ENCODE peak calls at places on chromosome 16, in eight cellular contexts. One of them, this sample, is unnamed.

GRCh38 chr16:83100679-83101078 is 473.9 kb downstream of the CDH13 start:
- ATAC-seq in K562: no peak
- ATAC-seq in Panc1: no peak
- ATAC-seq in GM23338: no peak
- ATAC-seq in upper lobe of left lung: no peak
- ATAC-seq in HCT116: no peak
- ATAC-seq in GM12878: no peak
- ATAC-seq in HepG2: no peak
- ATAC-seq in this sample: no peak

GRCh38 chr16:55735120-55735781 is 79.5 kb downstream of the SLC6A2 start:
- ATAC-seq in K562: peak; percentile 58
- ATAC-seq in Panc1: no peak
- ATAC-seq in GM23338: no peak
- ATAC-seq in upper lobe of left lung: no peak
- ATAC-seq in HCT116: no peak
- ATAC-seq in GM12878: no peak
- ATAC-seq in HepG2: no peak
- ATAC-seq in this sample: no peak

GRCh38 chr16:86432048-86432447 is 78.3 kb upstream of the FOXF1 start:
- ATAC-seq in K562: no peak
- ATAC-seq in Panc1: no peak
- ATAC-seq in GM23338: no peak
- ATAC-seq in upper lobe of left lung: no peak
- ATAC-seq in HCT116: no peak
- ATAC-seq in GM12878: no peak
- ATAC-seq in HepG2: no peak
- ATAC-seq in this sample: no peak

GRCh38 chr16:46911038-46911437 is 26.9 kb downstream of the GPT2 start:
- ATAC-seq in K562: no peak
- ATAC-seq in Panc1: no peak
- ATAC-seq in GM23338: no peak
- ATAC-seq in upper lobe of left lung: no peak
- ATAC-seq in HCT116: no peak
- ATAC-seq in GM12878: peak; percentile 76
- ATAC-seq in HepG2: no peak
- ATAC-seq in this sample: no peak

GRCh38 chr16:86492267-86492960 is 17.9 kb upstream of the FOXF1 start:
- ATAC-seq in K562: no peak
- ATAC-seq in Panc1: no peak
- ATAC-seq in GM23338: no peak
- ATAC-seq in upper lobe of left lung: no peak
- ATAC-seq in HCT116: peak; percentile 45
- ATAC-seq in GM12878: no peak
- ATAC-seq in HepG2: no peak
- ATAC-seq in this sample: no peak

GRCh38 chr16:57265850-57266530 is 18.5 kb downstream of the PLLP start:
- ATAC-seq in K562: peak; percentile 73
- ATAC-seq in Panc1: peak; percentile 78
- ATAC-seq in GM23338: no peak
- ATAC-seq in upper lobe of left lung: peak; percentile 83
- ATAC-seq in HCT116: peak; percentile 57
- ATAC-seq in GM12878: no peak
- ATAC-seq in HepG2: no peak
- ATAC-seq in this sample: peak; percentile 85

GRCh38 chr16:79083879-79084278 is 516.7 kb downstream of the MAF start:
- ATAC-seq in K562: no peak
- ATAC-seq in Panc1: no peak
- ATAC-seq in GM23338: no peak
- ATAC-seq in upper lobe of left lung: peak; percentile 43
- ATAC-seq in HCT116: no peak
- ATAC-seq in GM12878: no peak
- ATAC-seq in HepG2: no peak
- ATAC-seq in this sample: no peak

GRCh38 chr16:88969361-88969831 is 7.6 kb downstream of the CBFA2T3 start:
- ATAC-seq in K562: no peak
- ATAC-seq in Panc1: no peak
- ATAC-seq in GM23338: peak; percentile 25
- ATAC-seq in upper lobe of left lung: no peak
- ATAC-seq in HCT116: no peak
- ATAC-seq in GM12878: no peak
- ATAC-seq in HepG2: no peak
- ATAC-seq in this sample: no peak

GRCh38 chr16:26569793-26570192 is 496.9 kb upstream of the C16orf82 start:
- ATAC-seq in K562: peak; percentile 71
- ATAC-seq in Panc1: peak; percentile 82
- ATAC-seq in GM23338: peak; percentile 85
- ATAC-seq in upper lobe of left lung: no peak
- ATAC-seq in HCT116: no peak
- ATAC-seq in GM12878: peak; percentile 40
- ATAC-seq in HepG2: peak; percentile 84
- ATAC-seq in this sample: no peak

GRCh38 chr16:56894331-56894917 is 29.4 kb downstream of the SLC12A3 start:
- ATAC-seq in K562: peak; percentile 18
- ATAC-seq in Panc1: no peak
- ATAC-seq in GM23338: no peak
- ATAC-seq in upper lobe of left lung: no peak
- ATAC-seq in HCT116: peak; percentile 36
- ATAC-seq in GM12878: no peak
- ATAC-seq in HepG2: peak; percentile 17
- ATAC-seq in this sample: no peak

GRCh38 chr16:70725912-70726828 is 40.3 kb upstream of the MTSS2 start:
- ATAC-seq in K562: peak; percentile 83
- ATAC-seq in Panc1: no peak
- ATAC-seq in GM23338: no peak
- ATAC-seq in upper lobe of left lung: peak; percentile 39
- ATAC-seq in HCT116: no peak
- ATAC-seq in GM12878: no peak
- ATAC-seq in HepG2: no peak
- ATAC-seq in this sample: peak; percentile 72

GRCh38 chr16:3945751-3946603 is 65.5 kb upstream of the CREBBP start:
- ATAC-seq in K562: no peak
- ATAC-seq in Panc1: peak; percentile 96
- ATAC-seq in GM23338: no peak
- ATAC-seq in upper lobe of left lung: peak; percentile 66
- ATAC-seq in HCT116: peak; percentile 86
- ATAC-seq in GM12878: no peak
- ATAC-seq in HepG2: no peak
- ATAC-seq in this sample: peak; percentile 62

GRCh38 chr16:65323655-65324237 is 201.9 kb upstream of the CDH11 start:
- ATAC-seq in K562: no peak
- ATAC-seq in Panc1: no peak
- ATAC-seq in GM23338: no peak
- ATAC-seq in upper lobe of left lung: no peak
- ATAC-seq in HCT116: no peak
- ATAC-seq in GM12878: no peak
- ATAC-seq in HepG2: no peak
- ATAC-seq in this sample: no peak

GRCh38 chr16:56341656-56342397 is 83.5 kb downstream of the AMFR start:
- ATAC-seq in K562: no peak
- ATAC-seq in Panc1: peak; percentile 29
- ATAC-seq in GM23338: no peak
- ATAC-seq in upper lobe of left lung: no peak
- ATAC-seq in HCT116: no peak
- ATAC-seq in GM12878: no peak
- ATAC-seq in HepG2: no peak
- ATAC-seq in this sample: no peak

GRCh38 chr16:67893791-67894399 is 841 bp downstream of the PSKH1 start:
- ATAC-seq in K562: peak; percentile 1
- ATAC-seq in Panc1: no peak
- ATAC-seq in GM23338: no peak
- ATAC-seq in upper lobe of left lung: no peak
- ATAC-seq in HCT116: no peak
- ATAC-seq in GM12878: no peak
- ATAC-seq in HepG2: peak; percentile 34
- ATAC-seq in this sample: no peak

GRCh38 chr16:54176376-54176901 is 110.1 kb downstream of the IRX3 start:
- ATAC-seq in K562: no peak
- ATAC-seq in Panc1: no peak
- ATAC-seq in GM23338: peak; percentile 92
- ATAC-seq in upper lobe of left lung: no peak
- ATAC-seq in HCT116: no peak
- ATAC-seq in GM12878: no peak
- ATAC-seq in HepG2: peak; percentile 88
- ATAC-seq in this sample: no peak

GRCh38 chr16:53131050-53131362 is 76.2 kb downstream of the CHD9 start:
- ATAC-seq in K562: no peak
- ATAC-seq in Panc1: no peak
- ATAC-seq in GM23338: peak; percentile 3
- ATAC-seq in upper lobe of left lung: no peak
- ATAC-seq in HCT116: no peak
- ATAC-seq in GM12878: no peak
- ATAC-seq in HepG2: no peak
- ATAC-seq in this sample: no peak

GRCh38 chr16:54846761-54847160 is 83.9 kb upstream of the IRX5 start:
- ATAC-seq in K562: no peak
- ATAC-seq in Panc1: no peak
- ATAC-seq in GM23338: no peak
- ATAC-seq in upper lobe of left lung: no peak
- ATAC-seq in HCT116: peak; percentile 66
- ATAC-seq in GM12878: no peak
- ATAC-seq in HepG2: no peak
- ATAC-seq in this sample: no peak

GRCh38 chr16:87930456-87930855 is 5.9 kb downstream of the CA5A start:
- ATAC-seq in K562: peak; percentile 79
- ATAC-seq in Panc1: peak; percentile 74
- ATAC-seq in GM23338: peak; percentile 77
- ATAC-seq in upper lobe of left lung: no peak
- ATAC-seq in HCT116: peak; percentile 76
- ATAC-seq in GM12878: peak; percentile 37
- ATAC-seq in HepG2: peak; percentile 40
- ATAC-seq in this sample: no peak

GRCh38 chr16:82857693-82858337 is 231.0 kb downstream of the CDH13 start:
- ATAC-seq in K562: no peak
- ATAC-seq in Panc1: no peak
- ATAC-seq in GM23338: no peak
- ATAC-seq in upper lobe of left lung: no peak
- ATAC-seq in HCT116: no peak
- ATAC-seq in GM12878: no peak
- ATAC-seq in HepG2: no peak
- ATAC-seq in this sample: no peak

GRCh38 chr16:23494188-23494587 is 16.1 kb downstream of the GGA2 start:
- ATAC-seq in K562: no peak
- ATAC-seq in Panc1: no peak
- ATAC-seq in GM23338: no peak
- ATAC-seq in upper lobe of left lung: no peak
- ATAC-seq in HCT116: no peak
- ATAC-seq in GM12878: no peak
- ATAC-seq in HepG2: no peak
- ATAC-seq in this sample: no peak

GRCh38 chr16:87017388-87018012 is 299.7 kb downstream of the C16orf95 start:
- ATAC-seq in K562: peak; percentile 34
- ATAC-seq in Panc1: peak; percentile 92
- ATAC-seq in GM23338: peak; percentile 70
- ATAC-seq in upper lobe of left lung: no peak
- ATAC-seq in HCT116: peak; percentile 92
- ATAC-seq in GM12878: no peak
- ATAC-seq in HepG2: no peak
- ATAC-seq in this sample: no peak

GRCh38 chr16:3857189-3858013 is 23.1 kb downstream of the CREBBP start:
- ATAC-seq in K562: no peak
- ATAC-seq in Panc1: no peak
- ATAC-seq in GM23338: peak; percentile 14
- ATAC-seq in upper lobe of left lung: peak; percentile 83
- ATAC-seq in HCT116: no peak
- ATAC-seq in GM12878: peak; percentile 65
- ATAC-seq in HepG2: peak; percentile 93
- ATAC-seq in this sample: peak; percentile 93

GRCh38 chr16:69089091-69089912 is 16.2 kb upstream of the HAS3 start:
- ATAC-seq in K562: peak; percentile 69
- ATAC-seq in Panc1: peak; percentile 90
- ATAC-seq in GM23338: peak; percentile 94
- ATAC-seq in upper lobe of left lung: peak; percentile 25
- ATAC-seq in HCT116: peak; percentile 70
- ATAC-seq in GM12878: peak; percentile 92
- ATAC-seq in HepG2: peak; percentile 96
- ATAC-seq in this sample: peak; percentile 34
- TF ChIP-seq POLR2AphosphoS5 in K562: peak; percentile 66
- TF ChIP-seq POLR2AphosphoS5 in Panc1: no peak
- TF ChIP-seq POLR2AphosphoS5 in GM23338: no peak
- TF ChIP-seq POLR2AphosphoS5 in upper lobe of left lung: no peak
- TF ChIP-seq POLR2AphosphoS5 in HCT116: no peak
- TF ChIP-seq POLR2AphosphoS5 in GM12878: no peak
- TF ChIP-seq POLR2AphosphoS5 in HepG2: no peak
- TF ChIP-seq POLR2AphosphoS5 in this sample: no peak

GRCh38 chr16:17359778-17360177 is 111.0 kb downstream of the XYLT1 start:
- ATAC-seq in K562: no peak
- ATAC-seq in Panc1: no peak
- ATAC-seq in GM23338: no peak
- ATAC-seq in upper lobe of left lung: peak; percentile 64
- ATAC-seq in HCT116: no peak
- ATAC-seq in GM12878: peak; percentile 80
- ATAC-seq in HepG2: no peak
- ATAC-seq in this sample: no peak
- TF ChIP-seq POLR2AphosphoS5 in K562: no peak
- TF ChIP-seq POLR2AphosphoS5 in Panc1: no peak
- TF ChIP-seq POLR2AphosphoS5 in GM23338: no peak
- TF ChIP-seq POLR2AphosphoS5 in upper lobe of left lung: no peak
- TF ChIP-seq POLR2AphosphoS5 in HCT116: no peak
- TF ChIP-seq POLR2AphosphoS5 in GM12878: no peak
- TF ChIP-seq POLR2AphosphoS5 in HepG2: no peak
- TF ChIP-seq POLR2AphosphoS5 in this sample: no peak

GRCh38 chr16:29849505-29849904 is 13.5 kb downstream of the CDIPT start:
- ATAC-seq in K562: no peak
- ATAC-seq in Panc1: no peak
- ATAC-seq in GM23338: peak; percentile 64
- ATAC-seq in upper lobe of left lung: no peak
- ATAC-seq in HCT116: no peak
- ATAC-seq in GM12878: no peak
- ATAC-seq in HepG2: peak; percentile 4
- ATAC-seq in this sample: no peak

GRCh38 chr16:29854520-29855100 is 8.4 kb downstream of the CDIPT start:
- ATAC-seq in K562: peak; percentile 25
- ATAC-seq in Panc1: peak; percentile 38
- ATAC-seq in GM23338: peak; percentile 18
- ATAC-seq in upper lobe of left lung: no peak
- ATAC-seq in HCT116: no peak
- ATAC-seq in GM12878: peak; percentile 21
- ATAC-seq in HepG2: peak; percentile 54
- ATAC-seq in this sample: no peak

GRCh38 chr16:29848420-29849297 is 14.4 kb downstream of the CDIPT start:
- ATAC-seq in K562: peak; percentile 97
- ATAC-seq in Panc1: peak; percentile 91
- ATAC-seq in GM23338: peak; percentile 93
- ATAC-seq in upper lobe of left lung: peak; percentile 88
- ATAC-seq in HCT116: peak; percentile 93
- ATAC-seq in GM12878: peak; percentile 99
- ATAC-seq in HepG2: peak; percentile 90
- ATAC-seq in this sample: peak; percentile 77

GRCh38 chr16:29850998-29851397 is 12.0 kb downstream of the CDIPT start:
- ATAC-seq in K562: no peak
- ATAC-seq in Panc1: no peak
- ATAC-seq in GM23338: no peak
- ATAC-seq in upper lobe of left lung: no peak
- ATAC-seq in HCT116: no peak
- ATAC-seq in GM12878: no peak
- ATAC-seq in HepG2: no peak
- ATAC-seq in this sample: no peak

GRCh38 chr16:29852654-29853053 is 10.4 kb downstream of the CDIPT start:
- ATAC-seq in K562: no peak
- ATAC-seq in Panc1: no peak
- ATAC-seq in GM23338: no peak
- ATAC-seq in upper lobe of left lung: no peak
- ATAC-seq in HCT116: no peak
- ATAC-seq in GM12878: no peak
- ATAC-seq in HepG2: no peak
- ATAC-seq in this sample: peak; percentile 67
- TF ChIP-seq POLR2AphosphoS5 in K562: no peak
- TF ChIP-seq POLR2AphosphoS5 in Panc1: no peak
- TF ChIP-seq POLR2AphosphoS5 in GM23338: no peak
- TF ChIP-seq POLR2AphosphoS5 in upper lobe of left lung: peak; percentile 21
- TF ChIP-seq POLR2AphosphoS5 in HCT116: no peak
- TF ChIP-seq POLR2AphosphoS5 in GM12878: no peak
- TF ChIP-seq POLR2AphosphoS5 in HepG2: no peak
- TF ChIP-seq POLR2AphosphoS5 in this sample: peak; percentile 17

GRCh38 chr16:85309656-85310587 is 197.7 kb upstream of the CIBAR2 start:
- ATAC-seq in K562: no peak
- ATAC-seq in Panc1: no peak
- ATAC-seq in GM23338: peak; percentile 17
- ATAC-seq in upper lobe of left lung: peak; percentile 60
- ATAC-seq in HCT116: no peak
- ATAC-seq in GM12878: peak; percentile 64
- ATAC-seq in HepG2: no peak
- ATAC-seq in this sample: peak; percentile 39
- TF ChIP-seq POLR2AphosphoS5 in K562: no peak
- TF ChIP-seq POLR2AphosphoS5 in Panc1: no peak
- TF ChIP-seq POLR2AphosphoS5 in GM23338: no peak
- TF ChIP-seq POLR2AphosphoS5 in upper lobe of left lung: no peak
- TF ChIP-seq POLR2AphosphoS5 in HCT116: no peak
- TF ChIP-seq POLR2AphosphoS5 in GM12878: no peak
- TF ChIP-seq POLR2AphosphoS5 in HepG2: no peak
- TF ChIP-seq POLR2AphosphoS5 in this sample: peak; percentile 7